ENCODE peak calls at places on chromosomes 11 and 22, in five cellular contexts. C is upper lobe of right lung, M is KG1, B is sigmoid colon, N is pancreas. Q is an unnamed sample.

GRCh38 chr11:2747236-2748015 is 47.6 kb upstream of the KCNQ1OT1 start:
- DNase-seq in C (peak; percentile 51), M (no peak), B (peak; percentile 32), N (no peak), Q (no peak)

GRCh38 chr22:45211848-45212247 is 28.8 kb downstream of the KIAA0930 start:
- DNase-seq in C (no peak), M (no peak), B (no peak), N (no peak), Q (no peak)

GRCh38 chr22:42174062-42174461 is 43.5 kb upstream of the CYP2D6 start:
- DNase-seq in C (no peak), M (no peak), B (no peak), N (no peak), Q (no peak)

GRCh38 chr11:128956401-128957203 is 13.9 kb upstream of the TP53AIP1 start:
- DNase-seq in C (no peak), M (peak; percentile 50), B (no peak), N (peak; percentile 43), Q (peak; percentile 83)

GRCh38 chr22:19376247-19376646 is 55.3 kb downstream of the HIRA start:
- DNase-seq in C (no peak), M (no peak), B (no peak), N (no peak), Q (no peak)

GRCh38 chr22:17057959-17058814 is 26.6 kb upstream of the IL17RA start:
- DNase-seq in C (peak; percentile 69), M (no peak), B (peak; percentile 74), N (peak; percentile 34), Q (peak; percentile 51)

GRCh38 chr11:64276653-64277431 is 7.6 kb downstream of the BAD start:
- DNase-seq in C (no peak), M (no peak), B (no peak), N (no peak), Q (peak; percentile 46)

GRCh38 chr11:93468286-93468685 is 74.9 kb downstream of the SMCO4 start:
- DNase-seq in C (no peak), M (no peak), B (no peak), N (no peak), Q (no peak)

GRCh38 chr22:43050995-43051394 is 36.0 kb upstream of the PACSIN2 start:
- DNase-seq in C (no peak), M (no peak), B (no peak), N (no peak), Q (no peak)

GRCh38 chr11:25441432-25441831 is 890.5 kb upstream of the ANO3 start:
- DNase-seq in C (no peak), M (no peak), B (no peak), N (no peak), Q (no peak)

GRCh38 chr22:19466126-19466716 is 12.8 kb downstream of the UFD1 start:
- DNase-seq in C (no peak), M (no peak), B (no peak), N (no peak), Q (no peak)

GRCh38 chr11:62001450-62002178 is 34.2 kb upstream of the FTH1 start:
- DNase-seq in C (peak; percentile 66), M (no peak), B (no peak), N (peak; percentile 80), Q (peak; percentile 89)

GRCh38 chr11:113773092-113773415 is 438 bp downstream of the ZW10 start:
- DNase-seq in C (no peak), M (no peak), B (peak; percentile 72), N (no peak), Q (no peak)

GRCh38 chr11:64863381-64864060 is 14.9 kb downstream of the EHD1 start:
- DNase-seq in C (no peak), M (no peak), B (peak; percentile 81), N (no peak), Q (no peak)

GRCh38 chr11:46490576-46491100 is 99.1 kb upstream of the CHRM4 start:
- DNase-seq in C (no peak), M (no peak), B (no peak), N (no peak), Q (peak; percentile 32)